ENCODE peak calls at places on chromosomes 16 and 17, in nine cellular contexts. C is IMR-90, X is fibroblast of lung, S is type B pancreatic cell, Z is cardiac fibroblast, P is AG10803, V is psoas muscle, H is WTC11, G is GM12878. A is an unnamed sample.

GRCh38 chr17:48131216-48131824 is 23.8 kb downstream of the SNX11 start:
- DNase-seq in Z (peak; percentile 78), S (no peak), V (no peak), X (peak; percentile 51), P (peak; percentile 59), G (no peak), C (peak; percentile 66), H (peak; percentile 77), A (peak; percentile 70)

GRCh38 chr16:53087101-53087500 is 32.3 kb downstream of the CHD9 start:
- DNase-seq in V (no peak), G (no peak), X (peak; percentile 58), P (peak; percentile 50), S (no peak), C (peak; percentile 72), H (no peak), Z (peak; percentile 61), A (no peak)

GRCh38 chr17:66673668-66674276 is 161.1 kb upstream of the CACNG5 start:
- DNase-seq in X (peak; percentile 62), P (peak; percentile 69), S (no peak), V (no peak), G (no peak), H (peak; percentile 54), C (peak; percentile 72), Z (peak; percentile 79), A (peak; percentile 85)

GRCh38 chr17:18219016-18219415 is 6.4 kb upstream of the LLGL1 start:
- DNase-seq in Z (peak; percentile 37), S (no peak), C (peak; percentile 63), G (no peak), P (peak; percentile 38), X (peak; percentile 68), V (no peak), H (no peak), A (no peak)

GRCh38 chr17:76000016-76000754 is 470 bp upstream of the CDK3 start:
- DNase-seq in X (no peak), P (no peak), H (peak; percentile 90), G (no peak), V (no peak), C (peak; percentile 16), Z (peak; percentile 46), S (no peak), A (peak; percentile 58)

GRCh38 chr16:28865722-28866453 is 2.2 kb downstream of the SH2B1 start:
- DNase-seq in X (no peak), H (no peak), V (no peak), G (no peak), Z (no peak), P (no peak), S (no peak), C (no peak), A (no peak)

GRCh38 chr17:39653662-39654331 is 11.4 kb upstream of the TCAP start:
- DNase-seq in P (peak; percentile 22), C (no peak), Z (peak; percentile 59), G (no peak), X (no peak), S (no peak), H (peak; percentile 93), V (peak; percentile 73), A (peak; percentile 52)

GRCh38 chr17:33086041-33086440 is 94.4 kb downstream of the SPACA3 start:
- DNase-seq in G (no peak), P (no peak), S (no peak), X (peak; percentile 56), Z (no peak), H (no peak), C (no peak), V (no peak), A (no peak)

GRCh38 chr17:72342061-72342460 is 221.2 kb downstream of the SOX9 start:
- DNase-seq in X (peak; percentile 51), G (no peak), Z (no peak), C (no peak), H (no peak), V (no peak), P (no peak), S (no peak), A (no peak)

GRCh38 chr17:49637739-49638138 is 40.2 kb downstream of the SPOP start:
- DNase-seq in P (no peak), S (no peak), H (no peak), Z (no peak), V (no peak), C (no peak), X (no peak), G (no peak), A (no peak)

GRCh38 chr17:44926841-44927525 is 11.7 kb upstream of the GFAP start:
- DNase-seq in X (no peak), C (no peak), S (no peak), H (no peak), Z (no peak), V (no peak), P (no peak), G (no peak), A (no peak)

GRCh38 chr17:8121531-8122390 is 2.1 kb downstream of the HES7 start:
- DNase-seq in S (no peak), V (peak; percentile 62), C (peak; percentile 55), G (no peak), Z (peak; percentile 66), H (peak; percentile 90), X (peak; percentile 60), P (peak; percentile 56), A (peak; percentile 62)

GRCh38 chr17:8119575-8120519 is 1.5 kb upstream of the ALOXE3 start:
- DNase-seq in V (peak; percentile 75), P (peak; percentile 91), C (peak; percentile 92), Z (peak; percentile 97), X (peak; percentile 90), H (peak; percentile 95), G (peak; percentile 97), S (peak; percentile 90), A (peak; percentile 94)

GRCh38 chr17:8122391-8122922 is 1.4 kb downstream of the HES7 start:
- DNase-seq in V (no peak), P (peak; percentile 44), S (no peak), H (peak; percentile 77), Z (peak; percentile 54), G (no peak), C (peak; percentile 50), X (peak; percentile 45), A (no peak)

GRCh38 chr17:8118769-8119574 is 658 bp upstream of the ALOXE3 start:
- DNase-seq in Z (peak; percentile 90), H (peak; percentile 91), V (peak; percentile 90), S (peak; percentile 89), G (peak; percentile 57), X (peak; percentile 68), P (peak; percentile 78), C (peak; percentile 80), A (peak; percentile 85)

GRCh38 chr17:8120520-8121443 is 2.5 kb upstream of the ALOXE3 start:
- DNase-seq in H (peak; percentile 92), C (peak; percentile 69), G (peak; percentile 63), S (no peak), X (no peak), P (peak; percentile 69), Z (peak; percentile 87), V (no peak), A (peak; percentile 89)
- TF ChIP-seq CTCF in H (no peak), C (peak; percentile 25), G (peak; percentile 38), S (peak; percentile 70), X (peak; percentile 29), P (peak; percentile 53), Z (peak; percentile 59), V (no peak), A (peak; percentile 44)

GRCh38 chr16:11213373-11213772 is 42.6 kb downstream of the SOCS1 start:
- DNase-seq in Z (no peak), H (no peak), P (no peak), G (no peak), S (no peak), X (no peak), C (no peak), V (no peak), A (no peak)
- TF ChIP-seq CTCF in Z (no peak), H (no peak), P (no peak), G (no peak), S (no peak), X (no peak), C (no peak), V (no peak), A (no peak)

DNA sequence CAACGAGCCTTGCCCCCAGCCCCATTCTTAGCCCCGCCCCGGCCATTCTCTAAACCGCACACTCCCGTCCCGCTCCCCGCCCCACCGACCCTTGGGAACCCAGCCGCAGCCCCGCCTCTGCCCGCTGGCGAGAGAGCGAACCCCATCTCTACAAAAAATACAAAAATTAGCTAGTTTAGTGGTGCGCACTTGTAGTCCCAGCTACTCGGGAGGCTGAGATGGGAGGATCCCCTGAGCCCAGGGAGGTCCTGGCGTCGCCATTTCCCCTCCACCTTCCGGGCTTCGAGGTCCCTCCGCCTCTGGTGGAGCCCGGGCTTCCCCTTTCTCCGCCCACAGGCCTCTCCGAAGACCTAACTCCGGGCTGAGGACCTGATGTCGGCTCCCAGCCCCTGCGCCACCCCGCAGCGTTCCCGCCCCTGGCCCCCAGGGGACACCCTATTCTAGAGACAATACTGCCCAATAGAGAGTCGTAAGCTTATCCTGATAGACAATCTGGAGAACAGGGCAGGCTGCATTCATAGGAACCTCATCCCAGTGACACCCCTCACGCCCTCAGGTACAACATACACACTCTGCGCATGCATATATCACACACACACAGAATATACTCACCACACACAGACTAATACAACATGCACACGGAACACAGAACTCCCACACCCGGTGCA is 483 bp upstream of the PROCA1 start:
- DNase-seq in G (no peak), P (no peak), V (peak; percentile 46), S (no peak), Z (no peak), X (no peak), C (no peak), H (peak; percentile 68), A (no peak)
- TF ChIP-seq CTCF in G (peak; percentile 7), P (no peak), V (no peak), S (no peak), Z (no peak), X (no peak), C (no peak), H (no peak), A (no peak)

DNA sequence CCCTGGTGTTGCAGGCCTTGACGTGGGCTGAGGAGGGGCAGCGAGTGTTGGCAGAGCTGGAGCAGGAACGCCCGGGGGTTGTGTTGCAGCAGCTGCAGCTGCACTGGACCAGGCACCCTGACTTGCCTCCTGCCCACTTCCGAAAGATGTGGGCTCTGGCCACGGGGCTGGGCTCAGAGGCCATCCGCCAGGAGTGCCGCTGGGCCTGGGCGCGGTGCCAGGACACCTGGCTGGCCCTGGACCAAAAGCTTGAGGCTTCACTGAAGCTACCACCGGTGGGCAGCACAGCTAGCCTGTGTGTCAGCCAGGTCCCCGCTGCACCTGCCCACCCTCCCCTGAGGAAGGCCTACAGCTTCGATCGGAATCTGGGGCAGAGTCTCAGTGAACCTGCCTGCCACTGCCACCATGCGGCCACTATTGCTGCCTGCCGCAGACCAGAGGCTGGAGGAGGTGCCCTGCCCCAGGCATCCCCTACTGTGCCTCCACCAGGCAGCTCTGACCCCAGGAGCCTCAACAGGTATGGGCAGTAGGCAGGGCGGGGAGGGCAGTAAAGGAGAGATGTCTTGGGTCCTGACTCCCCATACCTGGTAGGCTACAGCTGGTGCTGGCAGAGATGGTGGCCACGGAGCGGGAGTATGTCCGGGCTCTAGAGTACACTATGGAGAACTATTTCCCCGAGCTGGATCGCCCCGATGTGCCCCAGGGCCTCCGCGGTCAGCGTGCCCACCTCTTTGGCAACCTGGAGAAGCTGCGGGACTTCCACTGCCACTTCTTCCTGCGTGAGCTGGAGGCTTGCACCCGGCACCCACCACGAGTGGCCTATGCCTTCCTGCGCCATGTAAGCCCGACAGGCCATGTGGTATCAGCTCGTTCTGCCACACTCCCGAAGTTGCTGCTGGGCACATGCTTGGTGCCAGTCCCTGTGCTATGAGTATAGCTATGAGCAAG is 5.6 kb downstream of the PLEKHG4 start:
- DNase-seq in V (peak; percentile 42), G (no peak), S (no peak), H (peak; percentile 84), P (no peak), C (peak; percentile 12), X (peak; percentile 26), Z (peak; percentile 42), A (no peak)
- TF ChIP-seq CTCF in V (peak; percentile 67), G (peak; percentile 13), S (peak; percentile 66), H (peak; percentile 58), P (peak; percentile 40), C (peak; percentile 45), X (peak; percentile 29), Z (peak; percentile 73), A (peak; percentile 34)